ENCODE peak calls at places on chromosomes 12 and 14, in eight cellular contexts. P is kidney epithelial cell; O is GM12892; I is stimulated activated CD8-positive, alpha-beta memory T cell treated with anti-CD3 and anti-CD28 coated beads, Interleukin-4, amount 100 ng/mL, for 1 hour; M is osteocyte; W is Peyer's patch; X is WTC11; U is heart right ventricle. K is an unnamed sample.

GRCh38 chr12:2879853-2880252 is 2.8 kb downstream of the RHNO1 start:
- DNase-seq in P (no peak), O (no peak), I (no peak), M (no peak), W (no peak), X (no peak), U (no peak), K (no peak)

GRCh38 chr12:124713041-124713435 is 145.6 kb upstream of the NCOR2 start:
- DNase-seq in P (no peak), O (no peak), I (no peak), M (no peak), W (no peak), X (no peak), U (peak), K (no peak)

GRCh38 chr12:60144395-60144794 is 548.6 kb downstream of the SLC16A7 start:
- DNase-seq in P (no peak), O (no peak), I (no peak), M (no peak), W (no peak), X (no peak), U (no peak), K (no peak)

GRCh38 chr12:131564843-131565242 is 146.0 kb upstream of the SFSWAP start:
- DNase-seq in P (no peak), O (no peak), I (no peak), M (no peak), W (no peak), X (no peak), U (no peak), K (no peak)

GRCh38 chr12:116771651-116772050 is 33.5 kb downstream of the RNFT2 start:
- DNase-seq in P (no peak), O (no peak), I (no peak), M (no peak), W (no peak), X (no peak), U (no peak), K (no peak)

GRCh38 chr14:99727096-99727870 is 43.2 kb downstream of the CYP46A1 start:
- DNase-seq in P (no peak), O (no peak), I (no peak), M (peak), W (peak), X (no peak), U (no peak), K (no peak)

GRCh38 chr14:39857656-39858055 is 425.4 kb upstream of the FBXO33 start:
- DNase-seq in P (no peak), O (no peak), I (no peak), M (no peak), W (no peak), X (no peak), U (no peak), K (no peak)

GRCh38 chr12:79677667-79678066 is 13.1 kb downstream of the PAWR start:
- DNase-seq in P (no peak), O (no peak), I (no peak), M (no peak), W (no peak), X (no peak), U (no peak), K (no peak)

GRCh38 chr14:91286530-91286937 is 42.0 kb upstream of the GPR68 start:
- DNase-seq in P (no peak), O (peak), I (peak), M (peak), W (peak), X (peak), U (peak), K (peak)

GRCh38 chr14:22653012-22653621 is 9.0 kb upstream of the OR6J1 start:
- DNase-seq in P (peak), O (no peak), I (peak), M (peak), W (peak), X (peak), U (peak), K (peak)

GRCh38 chr14:104144911-104145825 is 6.8 kb downstream of the KIF26A start:
- DNase-seq in P (no peak), O (no peak), I (no peak), M (no peak), W (peak), X (peak), U (no peak), K (no peak)

GRCh38 chr12:114013601-114014345 is 47.6 kb upstream of the RBM19 start:
- DNase-seq in P (no peak), O (no peak), I (no peak), M (no peak), W (no peak), X (peak), U (peak), K (no peak)

GRCh38 chr14:103061482-103061976 is 4.2 kb upstream of the CDC42BPB start:
- DNase-seq in P (no peak), O (no peak), I (no peak), M (no peak), W (peak), X (no peak), U (no peak), K (no peak)

GRCh38 chr12:89421093-89421835 is 69.0 kb upstream of the DUSP6 start:
- DNase-seq in P (no peak), O (no peak), I (no peak), M (no peak), W (no peak), X (no peak), U (no peak), K (no peak)

GRCh38 chr12:24903305-24904088 is 45.4 kb downstream of the BCAT1 start:
- DNase-seq in P (no peak), O (no peak), I (no peak), M (no peak), W (no peak), X (no peak), U (no peak), K (no peak)